ENCODE peak calls at places on chromosomes 4 and X, in four cellular contexts. Y, V, D and P are unnamed samples.

GRCh38 chr4:71344067-71344466 is 5.2 kb downstream of the SLC4A4 start:
- DNase-seq in Y (no peak), V (no peak), D (no peak), P (no peak)

GRCh38 chr4:153850525-153851280 is 61.8 kb upstream of the SFRP2 start:
- DNase-seq in Y (no peak), V (no peak), D (no peak), P (no peak)

GRCh38 chrX:80016182-80016581 is 1.6 kb downstream of the TBX22 start:
- DNase-seq in Y (no peak), V (no peak), D (no peak), P (no peak)

GRCh38 chrX:40644821-40645358 is 2.5 kb downstream of the CXorf38 start:
- DNase-seq in Y (no peak), V (peak), D (peak), P (peak)

GRCh38 chr4:155773196-155773800 is 14.5 kb downstream of the GUCY1B1 start:
- DNase-seq in Y (no peak), V (no peak), D (no peak), P (peak)

GRCh38 chr4:31370866-31371465 is 650.8 kb downstream of the PCDH7 start:
- DNase-seq in Y (no peak), V (peak), D (peak), P (peak)

GRCh38 chrX:41502004-41502403 is 54.9 kb downstream of the NYX start:
- DNase-seq in Y (no peak), V (no peak), D (no peak), P (no peak)

GRCh38 chr4:2809610-2810180 is 16.8 kb downstream of the SH3BP2 start:
- DNase-seq in Y (no peak), V (no peak), D (peak), P (no peak)

GRCh38 chrX:64977830-64978229 is 1.6 kb upstream of the ZC4H2 start:
- DNase-seq in Y (no peak), V (peak), D (no peak), P (peak)

GRCh38 chr4:104064650-104065577 is 345.1 kb upstream of the TACR3 start:
- DNase-seq in Y (peak), V (peak), D (peak), P (peak)

GRCh38 chr4:173522160-173522873 is 7.7 kb downstream of the HAND2 start:
- DNase-seq in Y (no peak), V (peak), D (no peak), P (peak)

GRCh38 chr4:175705407-175705806 is 106.7 kb downstream of the GPM6A start:
- DNase-seq in Y (peak), V (no peak), D (no peak), P (no peak)

GRCh38 chr4:56301181-56302076 is 85.9 kb downstream of the AASDH start:
- DNase-seq in Y (peak), V (peak), D (peak), P (peak)

GRCh38 chrX:39204945-39205344 is 403.7 kb downstream of the MID1IP1 start:
- DNase-seq in Y (no peak), V (no peak), D (no peak), P (no peak)

GRCh38 chr4:140993350-140993749 is 139.9 kb downstream of the RNF150 start:
- DNase-seq in Y (no peak), V (peak), D (no peak), P (no peak)

GRCh38 chr4:120520761-120521160 is 401.8 kb downstream of the PRDM5 start:
- DNase-seq in Y (no peak), V (no peak), D (no peak), P (no peak)

GRCh38 chrX:10048076-10048475 is 80.9 kb downstream of the CLDN34 start:
- DNase-seq in Y (no peak), V (peak), D (no peak), P (no peak)

GRCh38 chr4:113953888-113954287 is 25.6 kb downstream of the ARSJ start:
- DNase-seq in Y (no peak), V (no peak), D (no peak), P (no peak)

GRCh38 chr4:53777244-53777984 is 186.1 kb upstream of the LNX1 start:
- DNase-seq in Y (no peak), V (peak), D (no peak), P (peak)

GRCh38 chr4:113094802-113095201 is 45.3 kb downstream of the ANK2 start:
- DNase-seq in Y (no peak), V (peak), D (peak), P (peak)

GRCh38 chr4:150010525-150011126 is 67.6 kb upstream of the DCLK2 start:
- DNase-seq in Y (peak), V (peak), D (peak), P (peak)

GRCh38 chrX:31423575-31424284 is 351.9 kb upstream of the FTHL17 start:
- DNase-seq in Y (peak), V (peak), D (peak), P (peak)

GRCh38 chrX:48003758-48004457 is at the start of gene ZNF182:
- DNase-seq in Y (peak), V (peak), D (peak), P (peak)

GRCh38 chrX:130009658-130010223 is 27.3 kb downstream of the BCORL1 start:
- DNase-seq in Y (no peak), V (no peak), D (no peak), P (no peak)

GRCh38 chr4:91963489-91963888 is 340.3 kb upstream of the GRID2 start:
- DNase-seq in Y (no peak), V (peak), D (no peak), P (peak)

GRCh38 chr4:130210871-130211270 is 1114.9 kb downstream of the C4orf33 start:
- DNase-seq in Y (no peak), V (peak), D (no peak), P (peak)

GRCh38 chr4:98482847-98483806 is 175.3 kb downstream of the TSPAN5 start:
- DNase-seq in Y (no peak), V (peak), D (peak), P (no peak)

GRCh38 chrX:41336447-41336846 is 2.5 kb downstream of the DDX3X start:
- DNase-seq in Y (no peak), V (no peak), D (no peak), P (no peak)

GRCh38 chrX:46967547-46967946 is 55.3 kb downstream of the JADE3 start:
- DNase-seq in Y (no peak), V (no peak), D (peak), P (no peak)

GRCh38 chrX:136192839-136193414 is 45.6 kb downstream of the FHL1 start:
- DNase-seq in Y (no peak), V (peak), D (no peak), P (peak)

GRCh38 chr4:119679251-119679650 is 50.6 kb upstream of the PDE5A start:
- DNase-seq in Y (no peak), V (no peak), D (peak), P (peak)

GRCh38 chrX:40108959-40109287 is 11.2 kb upstream of the BCOR start:
- DNase-seq in Y (no peak), V (peak), D (peak), P (peak)

GRCh38 chrX:131709553-131709952 is 165.7 kb downstream of the OR13H1 start:
- DNase-seq in Y (no peak), V (no peak), D (no peak), P (no peak)

GRCh38 chrX:21657318-21658151 is 595 bp downstream of the KLHL34 start:
- DNase-seq in Y (no peak), V (no peak), D (no peak), P (no peak)

GRCh38 chr4:169620846-169621228 is 459 bp downstream of the CLCN3 start:
- DNase-seq in Y (peak), V (peak), D (peak), P (peak)

GRCh38 chr4:40316782-40317635 is 18.1 kb upstream of the CHRNA9 start:
- DNase-seq in Y (peak), V (peak), D (peak), P (peak)